ENCODE peak calls at places on chromosomes 6 and 20, in six cellular contexts. J is GM23248, K is mucosa of descending colon, M is neural progenitor cell, W is uterus, P is left ventricle myocardium inferior. C is an unnamed sample. For H3K36me3 and H3K4me1, the result is how much of the 10 kb centered on the place peaks cover.

GRCh38 chr6:31791324-31792089 is 4.0 kb downstream of the VARS1 start:
- DNase-seq in W (peak), J (peak), P (no peak), K (no peak), M (peak), C (no peak)

GRCh38 chr6:92315312-92315711 is 1104.0 kb downstream of the EPHA7 start:
- DNase-seq in M (no peak), K (no peak), P (no peak), W (no peak), J (no peak), C (no peak)

GRCh38 chr20:57470212-57470522 is 54.8 kb downstream of the CTCFL start:
- DNase-seq in M (peak), W (no peak), K (no peak), J (no peak), P (no peak), C (no peak)

GRCh38 chr6:13526718-13527668 is 39.6 kb upstream of the GFOD1 start:
- DNase-seq in K (peak), M (no peak), P (peak), W (peak), J (peak), C (no peak)

GRCh38 chr6:89790403-89790802 is 29.2 kb downstream of the MDN1 start:
- DNase-seq in P (no peak), M (no peak), J (no peak), W (no peak), K (no peak), C (no peak)

GRCh38 chr6:121504227-121504626 is 68.8 kb downstream of the GJA1 start:
- DNase-seq in M (no peak), P (no peak), K (no peak), W (no peak), J (peak), C (no peak)

GRCh38 chr20:61493798-61494305 is 241.8 kb downstream of the CDH4 start:
- DNase-seq in M (no peak), P (no peak), J (no peak), K (no peak), W (no peak), C (no peak)

GRCh38 chr20:6767536-6768227 is at the start of gene BMP2:
- DNase-seq in K (peak), M (peak), J (peak), W (peak), P (peak), C (peak)

GRCh38 chr6:112441607-112442006 is 94.5 kb downstream of the RFPL4B start:
- DNase-seq in J (no peak), M (no peak), W (no peak), P (no peak), K (no peak), C (no peak)

GRCh38 chr6:106752641-106753040 is 123.3 kb downstream of the QRSL1 start:
- DNase-seq in M (no peak), K (no peak), P (no peak), W (no peak), J (no peak), C (no peak)

GRCh38 chr6:132764370-132764769 is 6.7 kb upstream of the VNN2 start:
- DNase-seq in P (peak), M (peak), J (peak), K (no peak), W (peak), C (peak)

GRCh38 chr6:37456126-37456525 is 23.1 kb downstream of the CMTR1 start:
- DNase-seq in J (peak), M (no peak), K (no peak), P (no peak), W (no peak), C (no peak)

GRCh38 chr20:59402697-59403096 is 102.3 kb downstream of the EDN3 start:
- DNase-seq in P (no peak), W (no peak), J (no peak), M (no peak), K (no peak), C (no peak)

GRCh38 chr20:61328906-61329558 is 77.0 kb downstream of the CDH4 start:
- DNase-seq in J (no peak), K (peak), W (no peak), P (no peak), M (no peak), C (peak)

GRCh38 chr20:43209831-43210230 is 20.1 kb upstream of the PTPRT start:
- DNase-seq in P (no peak), M (no peak), K (no peak), J (no peak), W (no peak), C (no peak)

GRCh38 chr20:58618694-58619540 is 32.2 kb upstream of the STX16 start:
- DNase-seq in K (no peak), W (no peak), M (peak), P (no peak), J (peak), C (no peak)

GRCh38 chr20:49724637-49725606 is 11.2 kb upstream of the B4GALT5 start:
- DNase-seq in P (peak), W (peak), M (no peak), K (no peak), J (peak), C (no peak)

GRCh38 chr20:10965936-10966470 is 292.2 kb upstream of the JAG1 start:
- DNase-seq in P (no peak), W (no peak), J (no peak), K (no peak), M (no peak), C (no peak)

GRCh38 chr6:49457771-49458170 is 5.3 kb downstream of the MMUT start:
- DNase-seq in W (no peak), J (peak), P (no peak), K (no peak), M (no peak), C (no peak)

GRCh38 chr6:21935142-21935541 is 341.6 kb downstream of the SOX4 start:
- DNase-seq in W (no peak), J (no peak), K (no peak), P (no peak), M (no peak), C (no peak)

GRCh38 chr6:53268858-53269608 is 79.7 kb downstream of the ELOVL5 start:
- DNase-seq in J (no peak), M (no peak), K (no peak), P (no peak), W (no peak), C (no peak)
- H3K36me3 ChIP-seq in J (under half), M (under half), K (under half), P (half or more), W (under half), C (under half)

GRCh38 chr6:144351338-144351737 is 66.2 kb downstream of the UTRN start:
- DNase-seq in K (no peak), J (no peak), M (no peak), P (no peak), W (no peak), C (no peak)
- H3K4me1 ChIP-seq in K (under half), J (under half), M (under half), P (half or more), W (under half), C (under half)

DNA sequence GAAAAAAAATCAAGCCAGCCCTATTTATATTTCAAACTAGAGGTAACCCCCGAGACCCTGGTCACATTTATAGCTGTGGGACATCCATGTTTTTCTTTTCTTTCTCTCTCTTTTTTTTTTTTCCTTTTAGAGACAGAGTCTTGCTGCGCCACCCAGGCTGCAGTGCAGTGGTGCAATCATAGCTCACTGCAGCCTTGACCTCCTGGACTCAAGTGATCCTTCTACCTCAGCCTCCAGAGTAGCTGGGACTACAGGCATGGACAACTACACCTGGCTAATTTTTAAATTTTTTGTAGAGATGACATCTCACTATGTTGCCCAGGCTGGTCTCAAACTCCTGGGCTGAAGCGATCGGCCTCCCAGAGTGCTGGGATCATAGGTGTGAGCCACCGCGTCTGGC is 12.1 kb downstream of the MAVS start:
- DNase-seq in W (no peak), M (no peak), P (no peak), J (no peak), K (no peak), C (no peak)
- H3K36me3 ChIP-seq in W (under half), M (under half), P (half or more), J (under half), K (under half), C (under half)

DNA sequence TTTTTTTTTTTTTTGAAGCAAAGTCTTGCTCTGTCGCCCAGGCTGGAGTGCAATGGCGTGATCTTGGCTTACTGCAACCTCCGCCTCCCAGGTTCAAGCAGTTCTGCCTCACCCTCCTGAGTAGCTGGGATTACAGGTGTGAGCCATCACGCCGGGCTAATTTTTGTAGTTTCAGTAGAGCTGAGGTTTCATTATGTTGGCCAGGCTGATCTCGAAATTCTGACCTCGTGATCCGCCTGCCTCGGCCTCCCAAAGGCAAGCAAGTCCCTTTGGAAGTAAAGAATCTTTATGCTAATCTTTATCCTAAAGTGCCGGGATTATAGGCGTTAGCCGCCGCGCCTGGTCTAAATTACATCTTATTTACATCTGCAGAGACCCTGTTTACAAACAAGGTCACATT is 1.5 kb downstream of the PSMG4 start:
- DNase-seq in J (no peak), K (no peak), W (no peak), P (no peak), M (no peak), C (no peak)
- H3K4me1 ChIP-seq in J (under half), K (under half), W (under half), P (half or more), M (under half), C (under half)

GRCh38 chr6:147179809-147180208 is 24.4 kb upstream of the STXBP5 start:
- DNase-seq in M (no peak), W (no peak), P (no peak), K (no peak), J (no peak), C (no peak)

GRCh38 chr6:147177286-147177685 is 26.9 kb upstream of the STXBP5 start:
- DNase-seq in W (no peak), J (no peak), M (no peak), K (no peak), P (no peak), C (no peak)

GRCh38 chr6:147176795-147177194 is 27.4 kb upstream of the STXBP5 start:
- DNase-seq in J (no peak), K (no peak), P (no peak), W (no peak), M (no peak), C (no peak)

GRCh38 chr6:147178355-147178754 is 25.9 kb upstream of the STXBP5 start:
- DNase-seq in W (no peak), M (no peak), J (no peak), P (no peak), K (no peak), C (no peak)

GRCh38 chr6:147180926-147181325 is 23.3 kb upstream of the STXBP5 start:
- DNase-seq in J (no peak), M (no peak), W (no peak), P (no peak), K (no peak), C (no peak)
- H3K36me3 ChIP-seq in J (under half), M (under half), W (under half), P (under half), K (under half), C (under half)

DNA sequence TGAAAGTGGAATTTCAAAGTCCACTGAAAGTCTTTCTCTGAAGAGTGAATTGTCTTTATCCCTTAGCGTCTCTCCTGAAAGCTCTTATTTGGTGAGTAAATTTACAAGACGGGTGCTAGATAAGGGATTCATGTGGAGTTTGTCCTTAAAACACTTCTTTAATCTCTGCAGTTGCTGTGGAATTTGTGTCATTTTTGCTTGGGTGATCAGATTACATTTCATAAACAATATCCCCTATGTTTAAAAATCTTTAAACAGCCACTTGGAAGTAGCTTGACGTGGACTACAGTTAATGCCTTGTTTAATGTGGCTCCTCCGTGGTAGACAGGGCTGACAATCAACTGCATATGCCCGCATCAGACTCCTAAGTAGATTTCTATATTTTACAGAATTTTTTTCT is 175.4 kb upstream of the ZNF217 start:
- DNase-seq in P (no peak), J (no peak), K (no peak), M (no peak), W (no peak), C (no peak)
- H3K4me1 ChIP-seq in P (under half), J (under half), K (under half), M (under half), W (under half), C (under half)